ENCODE peak calls at places on chromosomes 3 and 15, in seven cellular contexts. M is LoVo; F is Right ventricle myocardium superior; J is left ventricle myocardium superior; D is stimulated activated CD8-positive, alpha-beta memory T cell treated with anti-CD3 and anti-CD28 coated beads, Interleukin-7, amount 100 ng/mL, for 24 hours; U is glutamatergic neuron; G is AG10803. Z is an unnamed sample.

GRCh38 chr15:84598250-84598649 is 2.6 kb upstream of the ZSCAN2 start:
- DNase-seq in U (no peak), F (no peak), M (no peak), G (no peak), J (no peak), D (no peak), Z (no peak)

GRCh38 chr15:57560976-57561711 is 30.6 kb upstream of the MYZAP start:
- DNase-seq in M (peak), D (no peak), F (peak), U (peak), G (peak), J (peak), Z (no peak)

GRCh38 chr3:23877324-23877980 is 39.3 kb downstream of the NKIRAS1 start:
- DNase-seq in F (no peak), G (peak), M (no peak), J (peak), U (no peak), D (no peak), Z (no peak)

GRCh38 chr3:40192628-40193027 is 116.9 kb upstream of the EIF1B start:
- DNase-seq in D (no peak), J (no peak), U (no peak), G (no peak), M (no peak), F (no peak), Z (no peak)

GRCh38 chr15:66456211-66456610 is 41.4 kb downstream of the SNAPC5 start:
- DNase-seq in U (no peak), J (no peak), M (no peak), D (no peak), G (no peak), F (no peak), Z (no peak)

GRCh38 chr15:57927091-57927631 is 138.3 kb downstream of the ALDH1A2 start:
- DNase-seq in D (no peak), U (no peak), M (no peak), F (no peak), G (no peak), J (no peak), Z (no peak)

GRCh38 chr15:39774688-39775267 is 7.9 kb downstream of the FSIP1 start:
- DNase-seq in G (no peak), J (no peak), M (no peak), U (no peak), D (no peak), F (no peak), Z (no peak)

GRCh38 chr3:128267541-128267940 is 114.3 kb downstream of the EEFSEC start:
- DNase-seq in U (no peak), G (no peak), M (no peak), J (no peak), D (no peak), F (no peak), Z (no peak)

GRCh38 chr15:44545934-44546802 is 9.2 kb downstream of the EIF3J start:
- DNase-seq in J (no peak), U (no peak), F (no peak), G (peak), D (no peak), M (no peak), Z (no peak)

GRCh38 chr15:77074350-77074749 is 3.4 kb upstream of the TSPAN3 start:
- DNase-seq in D (no peak), U (no peak), J (no peak), M (no peak), G (no peak), F (no peak), Z (no peak)

GRCh38 chr15:100330629-100331215 is 11.1 kb downstream of the ADAMTS17 start:
- DNase-seq in D (no peak), G (no peak), F (no peak), M (no peak), U (no peak), J (no peak), Z (no peak)

GRCh38 chr15:62241135-62241770 is 76.2 kb upstream of the C2CD4B start:
- DNase-seq in D (no peak), J (no peak), M (no peak), F (no peak), G (no peak), U (peak), Z (no peak)

GRCh38 chr3:43014216-43014615 is 35.1 kb downstream of the GASK1A start:
- DNase-seq in U (no peak), J (no peak), D (no peak), F (no peak), G (no peak), M (no peak), Z (no peak)

GRCh38 chr3:2392981-2393380 is 294.3 kb downstream of the CNTN4 start:
- DNase-seq in U (no peak), D (no peak), G (no peak), F (no peak), M (no peak), J (no peak), Z (no peak)

GRCh38 chr15:71329509-71330260 is 214.4 kb downstream of the THSD4 start:
- DNase-seq in M (peak), D (no peak), G (peak), U (no peak), J (no peak), F (no peak), Z (no peak)

GRCh38 chr3:172836390-172836997 is 86.0 kb downstream of the ECT2 start:
- DNase-seq in D (no peak), M (peak), J (no peak), F (no peak), U (peak), G (peak), Z (peak)

GRCh38 chr3:177770821-177771220 is 573.5 kb upstream of the TBL1XR1 start:
- DNase-seq in D (no peak), U (no peak), J (no peak), M (no peak), F (no peak), G (peak), Z (no peak)

GRCh38 chr3:108322352-108322751 is 26.0 kb downstream of the HHLA2 start:
- DNase-seq in F (no peak), U (no peak), D (no peak), G (no peak), M (no peak), J (no peak), Z (no peak)

GRCh38 chr3:33211444-33211843 is 7.2 kb downstream of the SUSD5 start:
- DNase-seq in M (peak), D (no peak), G (peak), U (no peak), F (no peak), J (no peak), Z (no peak)

GRCh38 chr3:42728668-42729364 is 26.2 kb upstream of the HHATL start:
- DNase-seq in M (no peak), G (no peak), F (no peak), D (no peak), U (no peak), J (no peak), Z (no peak)

GRCh38 chr3:171809513-171810277 is 588 bp downstream of the PLD1 start:
- DNase-seq in M (peak), G (peak), U (peak), F (peak), D (peak), J (peak), Z (peak)

GRCh38 chr3:112120485-112120836 is 12.6 kb downstream of the GCSAM start:
- DNase-seq in M (no peak), F (no peak), U (no peak), D (no peak), J (no peak), G (no peak), Z (no peak)

GRCh38 chr3:44223274-44223673 is 18.4 kb upstream of the TOPAZ1 start:
- DNase-seq in M (no peak), J (no peak), D (no peak), G (no peak), F (no peak), U (no peak), Z (no peak)

GRCh38 chr3:134852893-134853351 is 57.9 kb downstream of the EPHB1 start:
- DNase-seq in G (no peak), J (no peak), U (no peak), F (peak), M (no peak), D (no peak), Z (no peak)

GRCh38 chr3:48367201-48367600 is 4.8 kb upstream of the FBXW12 start:
- DNase-seq in U (peak), G (no peak), J (peak), M (no peak), F (no peak), D (no peak), Z (no peak)

GRCh38 chr3:10950476-10951294 is 41.9 kb upstream of the SLC6A1 start:
- DNase-seq in U (peak), M (peak), J (peak), G (peak), D (no peak), F (no peak), Z (peak)

GRCh38 chr3:7508821-7509220 is 647.9 kb downstream of the GRM7 start:
- DNase-seq in F (no peak), G (no peak), U (no peak), M (no peak), J (no peak), D (no peak), Z (no peak)

GRCh38 chr15:80780416-80781221 is 1.4 kb downstream of the CEMIP start:
- DNase-seq in F (peak), G (peak), J (peak), M (no peak), U (peak), D (peak), Z (no peak)

GRCh38 chr15:40106203-40107161 is 2.2 kb downstream of the BMF start:
- DNase-seq in G (peak), J (peak), F (peak), D (no peak), U (no peak), M (no peak), Z (no peak)

GRCh38 chr3:48561045-48561736 is 2.4 kb downstream of the UCN2 start:
- DNase-seq in J (peak), F (peak), G (peak), M (no peak), U (peak), D (no peak), Z (peak)

GRCh38 chr3:11580645-11581044 is 63.1 kb downstream of the VGLL4 start:
- DNase-seq in D (no peak), G (no peak), U (no peak), M (no peak), F (no peak), J (no peak), Z (no peak)

GRCh38 chr15:31758126-31758525 is 272.2 kb upstream of the CHRNA7 start:
- DNase-seq in M (peak), F (peak), U (no peak), J (peak), G (peak), D (no peak), Z (peak)

GRCh38 chr3:151974067-151974466 is 100.6 kb downstream of the SUCNR1 start:
- DNase-seq in G (peak), U (no peak), D (no peak), F (no peak), M (no peak), J (no peak), Z (no peak)

GRCh38 chr3:112734718-112735350 is 93.9 kb upstream of the CCDC80 start:
- DNase-seq in F (no peak), M (peak), D (peak), G (peak), U (peak), J (no peak), Z (no peak)

GRCh38 chr3:192935441-192935840 is 17.8 kb upstream of the MB21D2 start:
- DNase-seq in F (no peak), D (no peak), M (no peak), G (no peak), J (no peak), U (no peak), Z (no peak)

Z was measured in caudate nucleus.